ENCODE peak calls at places on chromosome 9, in nine cellular contexts. P, I, O, A, M, S, R, J and V are unnamed samples.

GRCh38 chr9:37329576-37329975 is 92.9 kb upstream of the GRHPR start:
- DNase-seq in P (no peak), I (no peak), O (no peak), A (no peak), M (peak), S (no peak), R (no peak), J (no peak), V (no peak)

GRCh38 chr9:22413884-22414283 is 32.7 kb upstream of the DMRTA1 start:
- DNase-seq in P (no peak), I (no peak), O (no peak), A (no peak), M (peak), S (no peak), R (no peak), J (no peak), V (no peak)

GRCh38 chr9:74281674-74282073 is 215.5 kb upstream of the RORB start:
- DNase-seq in P (peak), I (no peak), O (no peak), A (no peak), M (no peak), S (no peak), R (no peak), J (no peak), V (no peak)

GRCh38 chr9:117461386-117461785 is 46.5 kb upstream of the ASTN2 start:
- DNase-seq in P (no peak), I (no peak), O (no peak), A (no peak), M (no peak), S (no peak), R (no peak), J (no peak), V (no peak)

GRCh38 chr9:127612993-127613954 is 1.2 kb downstream of the STXBP1 start:
- DNase-seq in P (no peak), I (no peak), O (peak), A (peak), M (peak), S (no peak), R (peak), J (peak), V (peak)

GRCh38 chr9:806285-807156 is 35.0 kb upstream of the DMRT1 start:
- DNase-seq in P (peak), I (no peak), O (no peak), A (no peak), M (peak), S (no peak), R (no peak), J (no peak), V (no peak)

GRCh38 chr9:80503692-80504400 is 932.1 kb downstream of the TLE4 start:
- DNase-seq in P (no peak), I (no peak), O (no peak), A (no peak), M (no peak), S (no peak), R (no peak), J (no peak), V (no peak)

GRCh38 chr9:95009459-95009858 is 283.0 kb downstream of the AOPEP start:
- DNase-seq in P (no peak), I (no peak), O (no peak), A (no peak), M (peak), S (no peak), R (no peak), J (no peak), V (no peak)

GRCh38 chr9:127035948-127036347 is 86.5 kb downstream of the ANGPTL2 start:
- DNase-seq in P (no peak), I (no peak), O (no peak), A (no peak), M (peak), S (no peak), R (no peak), J (no peak), V (no peak)

GRCh38 chr9:120892748-120893584 is 16.0 kb upstream of the PHF19 start:
- DNase-seq in P (no peak), I (peak), O (no peak), A (no peak), M (peak), S (no peak), R (no peak), J (no peak), V (no peak)

GRCh38 chr9:137369911-137370630 is 52.9 kb downstream of the EXD3 start:
- DNase-seq in P (no peak), I (no peak), O (no peak), A (peak), M (no peak), S (no peak), R (no peak), J (no peak), V (no peak)

GRCh38 chr9:90085633-90086032 is 480.8 kb downstream of the GADD45G start:
- DNase-seq in P (no peak), I (no peak), O (no peak), A (no peak), M (no peak), S (no peak), R (no peak), J (no peak), V (no peak)

GRCh38 chr9:137423810-137424291 is 658 bp downstream of the NOXA1 start:
- DNase-seq in P (no peak), I (peak), O (no peak), A (peak), M (no peak), S (no peak), R (no peak), J (peak), V (no peak)

GRCh38 chr9:26801772-26802171 is 90.8 kb downstream of the CAAP1 start:
- DNase-seq in P (no peak), I (no peak), O (no peak), A (no peak), M (no peak), S (no peak), R (peak), J (no peak), V (no peak)

GRCh38 chr9:136354592-136355085 is 8.9 kb downstream of the DNLZ start:
- DNase-seq in P (no peak), I (no peak), O (no peak), A (no peak), M (no peak), S (no peak), R (no peak), J (no peak), V (no peak)

GRCh38 chr9:125428060-125428481 is 166.4 kb downstream of the GAPVD1 start:
- DNase-seq in P (no peak), I (peak), O (no peak), A (no peak), M (no peak), S (peak), R (no peak), J (peak), V (no peak)

GRCh38 chr9:116298249-116298648 is 144.7 kb downstream of the PAPPA start:
- DNase-seq in P (no peak), I (no peak), O (no peak), A (no peak), M (no peak), S (no peak), R (no peak), J (no peak), V (no peak)

GRCh38 chr9:111851536-111851935 is 45.1 kb upstream of the UGCG start:
- DNase-seq in P (no peak), I (peak), O (no peak), A (no peak), M (no peak), S (peak), R (no peak), J (no peak), V (peak)

GRCh38 chr9:127817881-127818434 is 15.3 kb downstream of the FPGS start:
- DNase-seq in P (no peak), I (no peak), O (no peak), A (no peak), M (no peak), S (no peak), R (no peak), J (no peak), V (peak)

GRCh38 chr9:121066850-121067249 is 7.9 kb upstream of the CNTRL start:
- DNase-seq in P (no peak), I (no peak), O (no peak), A (no peak), M (no peak), S (no peak), R (no peak), J (no peak), V (no peak)

GRCh38 chr9:30160570-30160969 is 2223.9 kb upstream of the ACO1 start:
- DNase-seq in P (no peak), I (no peak), O (no peak), A (no peak), M (no peak), S (no peak), R (no peak), J (no peak), V (no peak)

GRCh38 chr9:108612510-108612909 is 243.3 kb downstream of the ACTL7B start:
- DNase-seq in P (no peak), I (no peak), O (no peak), A (no peak), M (no peak), S (no peak), R (no peak), J (no peak), V (no peak)

GRCh38 chr9:97911528-97911927 is 10.8 kb downstream of the TRMO start:
- DNase-seq in P (no peak), I (no peak), O (no peak), A (no peak), M (no peak), S (no peak), R (no peak), J (no peak), V (no peak)

GRCh38 chr9:88583901-88584596 is 49.1 kb downstream of the NXNL2 start:
- DNase-seq in P (no peak), I (no peak), O (no peak), A (no peak), M (peak), S (no peak), R (no peak), J (no peak), V (no peak)

GRCh38 chr9:131578778-131579504 is 33.6 kb downstream of the PRRT1B start:
- DNase-seq in P (no peak), I (no peak), O (no peak), A (peak), M (peak), S (no peak), R (no peak), J (no peak), V (no peak)

GRCh38 chr9:3479516-3480352 is 46.1 kb downstream of the RFX3 start:
- DNase-seq in P (no peak), I (no peak), O (no peak), A (no peak), M (no peak), S (no peak), R (no peak), J (no peak), V (no peak)

GRCh38 chr9:74810200-74810599 is 77.5 kb downstream of the TRPM6 start:
- DNase-seq in P (no peak), I (no peak), O (no peak), A (no peak), M (no peak), S (no peak), R (no peak), J (no peak), V (no peak)

GRCh38 chr9:132185164-132186009 is 23.5 kb downstream of the NTNG2 start:
- DNase-seq in P (no peak), I (no peak), O (no peak), A (no peak), M (no peak), S (no peak), R (no peak), J (no peak), V (no peak)

GRCh38 chr9:128454991-128455390 is 815 bp upstream of the ODF2 start:
- DNase-seq in P (peak), I (no peak), O (no peak), A (no peak), M (no peak), S (no peak), R (no peak), J (no peak), V (no peak)

GRCh38 chr9:6780690-6781089 is 22.9 kb downstream of the KDM4C start:
- DNase-seq in P (no peak), I (no peak), O (no peak), A (no peak), M (no peak), S (no peak), R (no peak), J (no peak), V (no peak)

GRCh38 chr9:37468620-37469019 is 3.4 kb upstream of the ZBTB5 start:
- DNase-seq in P (no peak), I (no peak), O (no peak), A (no peak), M (no peak), S (peak), R (no peak), J (no peak), V (peak)

GRCh38 chr9:91949946-91950664 is at the start of gene ROR2:
- DNase-seq in P (no peak), I (peak), O (no peak), A (peak), M (peak), S (peak), R (peak), J (peak), V (peak)

GRCh38 chr9:17088566-17088965 is 46.3 kb upstream of the CNTLN start:
- DNase-seq in P (no peak), I (no peak), O (no peak), A (no peak), M (no peak), S (no peak), R (no peak), J (no peak), V (no peak)

GRCh38 chr9:7117676-7118561 is 360.1 kb downstream of the KDM4C start:
- DNase-seq in P (no peak), I (no peak), O (no peak), A (no peak), M (no peak), S (no peak), R (no peak), J (no peak), V (no peak)

GRCh38 chr9:129252937-129253819 is 75.1 kb upstream of the IER5L start:
- DNase-seq in P (peak), I (no peak), O (no peak), A (peak), M (no peak), S (no peak), R (no peak), J (no peak), V (no peak)

GRCh38 chr9:130372057-130372456 is 72.7 kb upstream of the ASS1 start:
- DNase-seq in P (no peak), I (no peak), O (no peak), A (no peak), M (no peak), S (no peak), R (no peak), J (no peak), V (no peak)

GRCh38 chr9:101508203-101508602 is 25.4 kb upstream of the RNF20 start:
- DNase-seq in P (no peak), I (no peak), O (no peak), A (no peak), M (no peak), S (no peak), R (no peak), J (no peak), V (no peak)

GRCh38 chr9:71120439-71121247 is 778 bp downstream of the TRPM3 start:
- DNase-seq in P (no peak), I (no peak), O (no peak), A (no peak), M (no peak), S (no peak), R (no peak), J (no peak), V (no peak)

GRCh38 chr9:93603011-93603410 is 26.6 kb downstream of the PHF2 start:
- DNase-seq in P (no peak), I (no peak), O (no peak), A (no peak), M (no peak), S (no peak), R (no peak), J (no peak), V (no peak)

GRCh38 chr9:69835412-69836080 is 14.9 kb downstream of the CFAP95 start:
- DNase-seq in P (no peak), I (no peak), O (no peak), A (no peak), M (no peak), S (no peak), R (no peak), J (no peak), V (no peak)
- TF ChIP-seq POLR2AphosphoS5 in P (no peak), I (no peak), O (no peak), A (no peak), M (no peak), S (no peak), R (no peak), J (no peak), V (no peak)

DNA sequence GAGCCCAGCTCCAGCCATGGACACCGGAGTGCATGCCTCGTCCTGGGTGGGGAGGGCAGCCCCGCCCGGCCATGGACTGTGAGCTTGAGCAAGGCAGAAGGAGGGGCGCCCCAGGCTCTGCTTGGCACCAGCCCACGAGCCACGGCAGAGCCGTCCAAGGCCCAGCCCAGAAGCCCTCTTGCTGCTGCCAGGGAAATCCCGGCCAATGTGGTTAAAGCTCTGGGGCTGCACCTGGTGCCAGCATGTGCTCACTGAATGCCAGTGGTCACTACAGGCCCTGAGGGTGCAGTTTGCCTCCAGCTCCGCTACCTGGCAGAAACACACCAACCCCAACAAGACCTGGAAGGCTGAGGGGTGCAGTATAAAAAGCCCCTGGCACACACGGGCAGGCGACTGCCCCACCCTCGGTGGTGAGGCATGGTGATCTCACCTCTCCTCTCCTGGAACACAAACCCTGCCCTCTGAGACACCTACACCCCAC is 11.8 kb downstream of the BRD3 start:
- DNase-seq in P (no peak), I (no peak), O (peak), A (peak), M (no peak), S (no peak), R (peak), J (peak), V (peak)
- TF ChIP-seq POLR2AphosphoS5 in P (no peak), I (no peak), O (peak), A (no peak), M (no peak), S (no peak), R (peak), J (peak), V (no peak)

GRCh38 chr9:115295749-115296148 is 177.8 kb upstream of the TNC start:
- DNase-seq in P (no peak), I (no peak), O (no peak), A (no peak), M (no peak), S (no peak), R (no peak), J (no peak), V (no peak)
- TF ChIP-seq POLR2AphosphoS5 in P (no peak), I (no peak), O (no peak), A (no peak), M (no peak), S (no peak), R (no peak), J (no peak), V (no peak)

GRCh38 chr9:114551750-114552685 is 35.6 kb upstream of the ATP6V1G1 start:
- DNase-seq in P (peak), I (no peak), O (no peak), A (no peak), M (peak), S (peak), R (no peak), J (no peak), V (peak)
- TF ChIP-seq POLR2AphosphoS5 in P (no peak), I (no peak), O (no peak), A (no peak), M (no peak), S (peak), R (peak), J (peak), V (no peak)

DNA sequence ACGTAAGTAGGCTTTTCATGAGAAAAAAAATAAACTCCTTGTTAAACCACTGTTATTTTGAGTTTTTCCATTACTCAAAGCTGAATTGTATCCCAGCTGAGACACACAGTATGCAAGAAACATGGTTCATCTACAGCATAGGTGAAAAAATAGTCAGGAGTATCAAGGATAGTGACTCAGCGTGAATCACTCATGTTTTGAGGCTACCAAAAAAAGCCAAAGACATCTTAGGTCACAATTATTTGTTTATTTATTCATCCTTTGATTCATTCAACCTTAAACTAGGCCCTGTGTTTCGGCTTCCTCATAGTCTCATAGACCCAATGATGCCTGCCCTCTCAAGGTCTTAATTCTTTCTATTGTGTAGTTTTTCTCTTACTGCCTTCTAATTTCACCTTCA is 32.9 kb upstream of the STX17 start:
- DNase-seq in P (no peak), I (no peak), O (no peak), A (no peak), M (no peak), S (no peak), R (no peak), J (no peak), V (no peak)
- TF ChIP-seq POLR2AphosphoS5 in P (no peak), I (no peak), O (no peak), A (no peak), M (no peak), S (no peak), R (no peak), J (no peak), V (no peak)

GRCh38 chr9:105291422-105291859 is 47.0 kb downstream of the SLC44A1 start:
- DNase-seq in P (peak), I (no peak), O (no peak), A (no peak), M (no peak), S (no peak), R (no peak), J (no peak), V (no peak)
- TF ChIP-seq POLR2AphosphoS5 in P (no peak), I (no peak), O (no peak), A (no peak), M (no peak), S (no peak), R (no peak), J (no peak), V (no peak)

DNA sequence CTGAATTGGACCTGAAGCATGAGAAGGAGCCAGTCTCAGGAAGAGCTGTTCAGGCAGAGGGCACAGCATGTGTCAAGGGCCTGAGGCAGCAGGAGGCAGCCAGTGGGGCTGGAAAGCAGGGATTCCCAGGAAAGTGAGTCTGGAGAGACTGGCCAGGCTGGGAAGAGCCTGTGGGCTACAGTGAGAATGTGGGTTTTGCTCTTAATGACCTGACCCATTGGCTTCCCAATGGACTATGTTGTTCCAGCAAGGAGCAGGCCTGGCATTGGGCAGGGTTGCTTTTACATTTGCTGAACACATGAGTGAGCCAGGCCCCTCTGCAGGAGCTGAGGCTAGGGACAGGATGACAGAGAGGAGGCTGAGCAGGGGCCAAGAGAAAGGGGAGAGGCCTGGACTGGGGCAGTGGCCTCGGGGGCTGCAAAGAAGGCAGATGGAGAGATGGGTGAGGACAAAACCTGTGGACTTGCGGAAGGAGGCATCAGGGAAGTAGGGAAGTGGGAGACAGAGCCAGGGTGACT is 66.0 kb upstream of the NEK6 start:
- DNase-seq in P (no peak), I (no peak), O (peak), A (no peak), M (no peak), S (no peak), R (no peak), J (peak), V (no peak)
- TF ChIP-seq POLR2AphosphoS5 in P (no peak), I (no peak), O (no peak), A (no peak), M (no peak), S (no peak), R (no peak), J (no peak), V (no peak)